ENCODE peak calls at places on chromosomes 2 and 18, in nine cellular contexts. J, M, D, V, Z, F, R, Y and Q are unnamed samples. For H3K4me1, the result is how much of the 10 kb centered on the place peaks cover.

GRCh38 chr2:112251211-112251721 is 3.6 kb downstream of the ZC3H8 start:
- DNase-seq in J (no peak), M (no peak), D (no peak), V (no peak), Z (no peak), F (no peak), R (no peak), Y (no peak), Q (no peak)

GRCh38 chr18:23263551-23264235 is 128.4 kb downstream of the CABLES1 start:
- DNase-seq in J (no peak), M (no peak), D (no peak), V (no peak), Z (no peak), F (no peak), R (no peak), Y (no peak), Q (no peak)

GRCh38 chr2:178628590-178628989 is 148.3 kb downstream of the PLEKHA3 start:
- DNase-seq in J (no peak), M (no peak), D (no peak), V (no peak), Z (no peak), F (no peak), R (no peak), Y (no peak), Q (no peak)

GRCh38 chr2:190355968-190356657 is 12.7 kb downstream of the INPP1 start:
- DNase-seq in J (no peak), M (no peak), D (no peak), V (peak), Z (no peak), F (no peak), R (no peak), Y (no peak), Q (no peak)

GRCh38 chr2:133887676-133888040 is 319.4 kb upstream of the NCKAP5 start:
- DNase-seq in J (no peak), M (no peak), D (no peak), V (no peak), Z (no peak), F (no peak), R (no peak), Y (no peak), Q (no peak)

GRCh38 chr2:44061876-44062275 is 66.1 kb upstream of the LRPPRC start:
- DNase-seq in J (no peak), M (no peak), D (no peak), V (no peak), Z (no peak), F (no peak), R (no peak), Y (no peak), Q (no peak)

GRCh38 chr2:37870829-37871228 is 54.3 kb upstream of the RMDN2 start:
- DNase-seq in J (no peak), M (no peak), D (no peak), V (no peak), Z (no peak), F (no peak), R (no peak), Y (no peak), Q (no peak)

GRCh38 chr2:186589733-186590537 is at the start of gene ITGAV:
- DNase-seq in J (peak), M (peak), D (peak), V (peak), Z (peak), F (peak), R (peak), Y (peak), Q (peak)

GRCh38 chr2:190655113-190655512 is 6.2 kb downstream of the NAB1 start:
- DNase-seq in J (no peak), M (no peak), D (no peak), V (no peak), Z (peak), F (no peak), R (no peak), Y (no peak), Q (peak)

GRCh38 chr18:58997811-58998337 is 133.2 kb downstream of the ZNF532 start:
- DNase-seq in J (no peak), M (no peak), D (no peak), V (no peak), Z (peak), F (no peak), R (no peak), Y (no peak), Q (no peak)

GRCh38 chr2:100292022-100292580 is 30.2 kb downstream of the LONRF2 start:
- DNase-seq in J (no peak), M (peak), D (no peak), V (peak), Z (no peak), F (no peak), R (no peak), Y (no peak), Q (peak)

GRCh38 chr18:68121826-68122225 is 593.1 kb downstream of the TMX3 start:
- DNase-seq in J (no peak), M (no peak), D (no peak), V (no peak), Z (no peak), F (no peak), R (no peak), Y (no peak), Q (no peak)

GRCh38 chr2:56287974-56288373 is 104.2 kb downstream of the CCDC85A start:
- DNase-seq in J (no peak), M (no peak), D (no peak), V (no peak), Z (no peak), F (no peak), R (no peak), Y (no peak), Q (no peak)

GRCh38 chr18:9631814-9632496 is 17.6 kb upstream of the PPP4R1 start:
- DNase-seq in J (no peak), M (no peak), D (no peak), V (no peak), Z (no peak), F (no peak), R (no peak), Y (no peak), Q (no peak)

GRCh38 chr2:129329574-129329973 is 649.9 kb upstream of the RAB6C start:
- DNase-seq in J (no peak), M (no peak), D (no peak), V (no peak), Z (no peak), F (no peak), R (no peak), Y (no peak), Q (no peak)

GRCh38 chr2:1234731-1235308 is 178.4 kb upstream of the TPO start:
- DNase-seq in J (no peak), M (no peak), D (no peak), V (no peak), Z (no peak), F (no peak), R (no peak), Y (no peak), Q (no peak)

GRCh38 chr18:23291456-23292205 is 156.3 kb downstream of the CABLES1 start:
- DNase-seq in J (no peak), M (no peak), D (no peak), V (no peak), Z (no peak), F (no peak), R (no peak), Y (no peak), Q (no peak)

GRCh38 chr2:114405486-114406250 is 36.8 kb upstream of the DPP10 start:
- DNase-seq in J (no peak), M (no peak), D (no peak), V (no peak), Z (no peak), F (no peak), R (no peak), Y (no peak), Q (no peak)

GRCh38 chr18:37299471-37300304 is 265.9 kb downstream of the CELF4 start:
- DNase-seq in J (peak), M (peak), D (peak), V (peak), Z (peak), F (peak), R (peak), Y (no peak), Q (peak)

GRCh38 chr2:8003462-8004075 is 678.3 kb upstream of the ID2 start:
- DNase-seq in J (no peak), M (peak), D (no peak), V (peak), Z (peak), F (peak), R (peak), Y (no peak), Q (peak)

GRCh38 chr18:75289762-75290161 is 79.2 kb downstream of the TSHZ1 start:
- DNase-seq in J (no peak), M (no peak), D (no peak), V (no peak), Z (no peak), F (no peak), R (no peak), Y (no peak), Q (no peak)

GRCh38 chr2:203690110-203691047 is 16.1 kb upstream of the CD28 start:
- DNase-seq in J (no peak), M (no peak), D (no peak), V (no peak), Z (no peak), F (no peak), R (no peak), Y (no peak), Q (no peak)

GRCh38 chr18:3508576-3509559 is 58.9 kb downstream of the TGIF1 start:
- DNase-seq in J (no peak), M (no peak), D (no peak), V (no peak), Z (no peak), F (no peak), R (no peak), Y (no peak), Q (no peak)

GRCh38 chr2:219912530-219912929 is 285.1 kb downstream of the SLC4A3 start:
- DNase-seq in J (no peak), M (peak), D (no peak), V (no peak), Z (no peak), F (no peak), R (no peak), Y (no peak), Q (peak)

DNA sequence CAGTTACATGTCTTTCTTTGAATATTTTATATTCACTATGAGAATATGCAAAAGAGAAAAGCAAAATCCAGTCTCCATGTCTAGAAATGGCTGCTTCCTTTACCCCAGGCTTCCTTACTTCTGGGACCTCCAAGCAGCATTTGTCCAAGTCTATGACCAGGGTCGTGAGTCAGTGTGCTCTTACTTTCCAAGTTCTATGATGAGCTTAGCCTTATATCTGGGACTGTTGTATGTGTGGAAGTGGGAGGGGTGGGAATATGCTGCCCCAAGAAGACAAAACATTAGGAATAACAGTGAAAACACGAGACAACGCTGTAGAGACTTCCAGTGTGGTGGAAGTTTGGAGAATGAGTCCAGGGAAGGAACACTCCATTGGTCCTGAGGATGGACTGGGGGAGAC is 21.2 kb upstream of the CHRNA1 start:
- DNase-seq in J (no peak), M (no peak), D (no peak), V (no peak), Z (no peak), F (no peak), R (no peak), Y (no peak), Q (no peak)
- TF ChIP-seq POLR2A in J (no peak), M (no peak), D (no peak), V (no peak), Z (no peak), F (no peak), R (no peak), Y (no peak), Q (no peak)

DNA sequence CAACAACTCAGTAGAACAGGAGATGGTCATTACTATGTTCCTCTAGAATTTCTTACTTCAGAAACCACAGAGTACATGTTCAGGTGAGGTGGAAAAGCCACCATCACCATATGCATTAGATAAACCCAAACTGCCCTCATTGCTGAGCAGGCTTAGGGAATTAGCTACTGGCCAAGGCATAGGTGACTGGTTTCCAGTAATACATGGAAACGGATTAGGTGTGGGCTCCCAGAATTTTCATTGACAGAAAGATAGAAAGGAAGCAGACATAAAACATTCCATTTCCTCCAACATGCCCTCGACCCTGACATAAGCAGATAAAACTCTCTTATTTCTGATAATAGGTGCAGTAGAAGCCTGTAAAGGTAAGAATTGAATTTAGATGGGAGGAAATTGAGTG is 1466.1 kb downstream of the SUCLG1 start:
- DNase-seq in J (no peak), M (no peak), D (no peak), V (no peak), Z (no peak), F (no peak), R (no peak), Y (no peak), Q (no peak)
- H3K4me1 ChIP-seq in J (under half), M (under half), D (under half), V (under half), Z (under half), F (under half), R (under half), Y (under half), Q (under half)

GRCh38 chr2:137261858-137262585 is 496.7 kb downstream of the THSD7B start:
- DNase-seq in J (no peak), M (no peak), D (no peak), V (no peak), Z (no peak), F (no peak), R (no peak), Y (no peak), Q (no peak)
- H3K4me3 ChIP-seq in J (no peak), M (no peak), D (no peak), V (no peak), Z (no peak), F (no peak), R (no peak), Y (no peak), Q (no peak)

GRCh38 chr2:70994445-70995226 is at the start of gene TEX261:
- DNase-seq in J (peak), M (peak), D (peak), V (peak), Z (peak), F (peak), R (peak), Y (peak), Q (peak)
- TF ChIP-seq POLR2A in J (no peak), M (peak), D (peak), V (peak), Z (peak), F (peak), R (peak), Y (no peak), Q (no peak)

DNA sequence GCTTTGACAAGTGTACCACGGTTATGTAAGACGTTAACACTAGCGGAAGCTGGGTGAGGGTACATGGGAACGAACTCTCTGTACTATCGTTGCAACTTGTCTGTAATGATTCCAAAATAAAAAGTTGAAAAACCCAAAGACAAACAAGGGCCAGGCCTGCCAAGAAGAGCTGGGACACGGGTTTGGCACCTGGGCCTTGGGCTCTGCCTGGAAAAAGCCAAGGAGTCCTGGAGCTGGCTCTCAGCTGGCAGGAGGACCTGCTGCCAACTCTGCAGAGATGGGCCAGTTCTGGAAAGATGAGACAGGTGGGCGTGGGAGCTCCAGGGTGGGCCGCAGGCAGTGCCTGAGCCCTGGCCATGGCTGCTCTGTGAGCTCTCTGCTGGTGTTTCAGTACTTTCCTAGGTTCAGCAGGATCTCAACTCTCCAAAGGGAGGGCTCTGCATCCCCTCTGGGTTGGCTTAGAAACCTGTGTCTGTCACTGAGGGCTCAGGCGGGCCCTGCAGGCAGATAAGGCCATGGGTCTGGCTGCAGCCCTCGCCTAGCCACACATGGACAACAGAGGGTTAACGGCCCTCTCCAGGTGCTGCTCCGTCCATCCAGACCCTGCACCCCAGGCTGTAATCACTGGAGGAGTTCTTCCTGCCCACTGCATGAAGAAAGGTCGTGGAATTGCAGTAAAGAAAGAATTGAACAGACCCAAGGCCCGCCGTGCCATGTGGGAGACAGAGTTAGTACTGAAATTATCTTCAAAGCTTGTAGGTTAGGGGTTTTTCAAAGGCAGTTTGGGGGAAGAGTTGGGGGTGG is 89.9 kb downstream of the RHOB start:
- DNase-seq in J (no peak), M (no peak), D (no peak), V (no peak), Z (no peak), F (no peak), R (peak), Y (peak), Q (no peak)
- H3K4me1 ChIP-seq in J (under half), M (under half), D (under half), V (under half), Z (under half), F (under half), R (under half), Y (under half), Q (under half)

GRCh38 chr18:57497372-57498294 is 62.5 kb downstream of the ONECUT2 start:
- DNase-seq in J (no peak), M (no peak), D (no peak), V (no peak), Z (no peak), F (no peak), R (no peak), Y (no peak), Q (no peak)
- H3K4me3 ChIP-seq in J (no peak), M (no peak), D (no peak), V (no peak), Z (no peak), F (no peak), R (no peak), Y (no peak), Q (no peak)

GRCh38 chr2:64988420-64989125 is 626 bp upstream of the SLC1A4 start:
- DNase-seq in J (peak), M (peak), D (peak), V (peak), Z (peak), F (peak), R (peak), Y (peak), Q (peak)
- TF ChIP-seq POLR2A in J (no peak), M (peak), D (peak), V (peak), Z (peak), F (peak), R (peak), Y (no peak), Q (peak)